ENCODE peak calls at places on chromosomes 7 and 10, in four cellular contexts. One of them, this sample, is unnamed.
A peak's percentile ranks its signal among the peaks of the same experiment; 100 is the strongest.

GRCh38 chr10:101130984-101131961 is at the start of gene TLX1:
- DNase-seq in GM23338: peak; percentile 85
- DNase-seq in PC-3: no peak
- DNase-seq in neural progenitor cell: peak; percentile 82
- DNase-seq in this sample: peak; percentile 30

GRCh38 chr10:13859979-13860619 is 273.3 kb downstream of the PRPF18 start:
- DNase-seq in PC-3: no peak
- DNase-seq in GM23338: no peak
- DNase-seq in neural progenitor cell: no peak
- DNase-seq in this sample: peak; percentile 37

GRCh38 chr10:63554666-63555065 is 33.5 kb downstream of the REEP3 start:
- DNase-seq in neural progenitor cell: no peak
- DNase-seq in GM23338: no peak
- DNase-seq in PC-3: peak; percentile 89
- DNase-seq in this sample: peak; percentile 85

GRCh38 chr10:42640610-42641229 is 2.4 kb upstream of the ZNF33B start:
- DNase-seq in PC-3: peak; percentile 31
- DNase-seq in neural progenitor cell: no peak
- DNase-seq in GM23338: peak; percentile 22
- DNase-seq in this sample: no peak

GRCh38 chr10:77899080-77899477 is 27.5 kb downstream of the DLG5 start:
- DNase-seq in neural progenitor cell: no peak
- DNase-seq in GM23338: no peak
- DNase-seq in PC-3: peak; percentile 99
- DNase-seq in this sample: peak; percentile 88

GRCh38 chr7:70631732-70632131 is 500.2 kb upstream of the GALNT17 start:
- DNase-seq in neural progenitor cell: peak; percentile 43
- DNase-seq in PC-3: no peak
- DNase-seq in GM23338: no peak
- DNase-seq in this sample: no peak

GRCh38 chr10:62047960-62048383 is 146.5 kb downstream of the ARID5B start:
- DNase-seq in GM23338: no peak
- DNase-seq in neural progenitor cell: no peak
- DNase-seq in PC-3: peak; percentile 99
- DNase-seq in this sample: peak; percentile 73

GRCh38 chr7:42624471-42624870 is 287.4 kb downstream of the C7orf25 start:
- DNase-seq in GM23338: no peak
- DNase-seq in neural progenitor cell: no peak
- DNase-seq in PC-3: peak; percentile 43
- DNase-seq in this sample: peak; percentile 47

GRCh38 chr7:140036224-140036651 is 26.5 kb downstream of the PARP12 start:
- DNase-seq in neural progenitor cell: no peak
- DNase-seq in GM23338: no peak
- DNase-seq in PC-3: no peak
- DNase-seq in this sample: no peak

GRCh38 chr7:87129836-87130235 is 22.4 kb upstream of the DMTF1 start:
- DNase-seq in GM23338: no peak
- DNase-seq in PC-3: no peak
- DNase-seq in neural progenitor cell: peak; percentile 7
- DNase-seq in this sample: no peak

GRCh38 chr10:64206409-64206808 is 685.2 kb downstream of the REEP3 start:
- DNase-seq in neural progenitor cell: no peak
- DNase-seq in GM23338: no peak
- DNase-seq in PC-3: no peak
- DNase-seq in this sample: no peak

GRCh38 chr7:22576941-22577927 is 77.2 kb upstream of the STEAP1B start:
- DNase-seq in neural progenitor cell: no peak
- DNase-seq in PC-3: peak; percentile 93
- DNase-seq in GM23338: no peak
- DNase-seq in this sample: peak; percentile 96

GRCh38 chr10:129192344-129193128 is 274.5 kb upstream of the MGMT start:
- DNase-seq in neural progenitor cell: no peak
- DNase-seq in PC-3: no peak
- DNase-seq in GM23338: no peak
- DNase-seq in this sample: peak; percentile 30

GRCh38 chr7:80984619-80985018 is 65.8 kb upstream of the SEMA3C start:
- DNase-seq in GM23338: no peak
- DNase-seq in neural progenitor cell: no peak
- DNase-seq in PC-3: no peak
- DNase-seq in this sample: no peak

GRCh38 chr10:61903991-61904350 is 2.5 kb downstream of the ARID5B start:
- DNase-seq in neural progenitor cell: no peak
- DNase-seq in PC-3: peak; percentile 97
- DNase-seq in GM23338: no peak
- DNase-seq in this sample: peak; percentile 54

GRCh38 chr7:51034531-51035264 is 252.0 kb upstream of the GRB10 start:
- DNase-seq in GM23338: peak; percentile 28
- DNase-seq in neural progenitor cell: peak; percentile 20
- DNase-seq in PC-3: peak; percentile 71
- DNase-seq in this sample: peak; percentile 89

GRCh38 chr10:133332936-133333699 is 3.6 kb downstream of the CALY start:
- DNase-seq in neural progenitor cell: no peak
- DNase-seq in PC-3: no peak
- DNase-seq in GM23338: no peak
- DNase-seq in this sample: no peak

GRCh38 chr7:42858570-42858969 is 53.3 kb downstream of the C7orf25 start:
- DNase-seq in neural progenitor cell: no peak
- DNase-seq in PC-3: peak; percentile 65
- DNase-seq in GM23338: no peak
- DNase-seq in this sample: peak; percentile 63

GRCh38 chr10:47371629-47372485 is 12.2 kb downstream of the ZNF488 start:
- DNase-seq in GM23338: no peak
- DNase-seq in PC-3: no peak
- DNase-seq in neural progenitor cell: no peak
- DNase-seq in this sample: no peak

GRCh38 chr7:155437836-155438235 is 20.1 kb upstream of the EN2 start:
- DNase-seq in GM23338: no peak
- DNase-seq in neural progenitor cell: no peak
- DNase-seq in PC-3: no peak
- DNase-seq in this sample: no peak

GRCh38 chr7:130887182-130888016 is 153.4 kb upstream of the KLF14 start:
- DNase-seq in neural progenitor cell: no peak
- DNase-seq in GM23338: no peak
- DNase-seq in PC-3: peak; percentile 91
- DNase-seq in this sample: peak; percentile 91

GRCh38 chr7:130890176-130891020 is 156.4 kb upstream of the KLF14 start:
- DNase-seq in PC-3: no peak
- DNase-seq in GM23338: no peak
- DNase-seq in neural progenitor cell: no peak
- DNase-seq in this sample: peak; percentile 58

GRCh38 chr7:130886438-130887135 is 152.6 kb upstream of the KLF14 start:
- DNase-seq in PC-3: no peak
- DNase-seq in GM23338: no peak
- DNase-seq in neural progenitor cell: no peak
- DNase-seq in this sample: peak; percentile 44

GRCh38 chr7:130888017-130888371 is 154.0 kb upstream of the KLF14 start:
- DNase-seq in GM23338: no peak
- DNase-seq in neural progenitor cell: no peak
- DNase-seq in PC-3: no peak
- DNase-seq in this sample: peak; percentile 72

DNA sequence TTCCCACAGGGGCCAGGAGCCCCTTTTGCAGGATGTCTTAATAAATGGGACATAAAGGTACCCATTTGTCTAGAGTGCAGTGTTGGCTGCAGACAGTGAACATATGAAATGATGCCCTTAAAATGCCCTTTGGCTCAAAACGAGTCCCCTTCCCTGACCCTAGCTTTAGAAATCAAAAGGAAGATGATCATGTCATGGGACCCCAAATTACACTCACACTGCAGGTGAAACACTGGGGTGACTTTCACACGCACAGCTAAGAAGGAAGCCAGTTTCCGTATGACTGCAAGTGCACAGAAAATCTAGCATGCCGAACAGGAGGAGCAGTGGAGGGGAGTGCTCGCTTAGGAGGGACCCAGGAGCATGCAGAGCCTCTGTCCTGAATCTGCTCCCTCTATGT is 154.5 kb upstream of the KLF14 start:
- DNase-seq in PC-3: no peak
- DNase-seq in neural progenitor cell: no peak
- DNase-seq in GM23338: no peak
- DNase-seq in this sample: no peak
- H3F3A ChIP-seq in PC-3: peaks cover 27% of the 10 kb centered on the region
- H3F3A ChIP-seq in neural progenitor cell: no peaks in the 10 kb centered on the region
- H3F3A ChIP-seq in GM23338: no peaks in the 10 kb centered on the region
- H3F3A ChIP-seq in this sample: peaks cover 93% of the 10 kb centered on the region

GRCh38 chr10:26214004-26214403 is 2.6 kb upstream of the GAD2 start:
- DNase-seq in PC-3: no peak
- DNase-seq in GM23338: peak; percentile 91
- DNase-seq in neural progenitor cell: peak; percentile 86
- DNase-seq in this sample: no peak

GRCh38 chr10:26212511-26212910 is 4.1 kb upstream of the GAD2 start:
- DNase-seq in PC-3: no peak
- DNase-seq in neural progenitor cell: no peak
- DNase-seq in GM23338: no peak
- DNase-seq in this sample: no peak

GRCh38 chr10:26211781-26212444 is 4.7 kb upstream of the GAD2 start:
- DNase-seq in PC-3: no peak
- DNase-seq in GM23338: peak; percentile 72
- DNase-seq in neural progenitor cell: peak; percentile 61
- DNase-seq in this sample: no peak

GRCh38 chr10:26214538-26215461 is 1.8 kb upstream of the GAD2 start:
- DNase-seq in GM23338: peak; percentile 61
- DNase-seq in PC-3: no peak
- DNase-seq in neural progenitor cell: peak; percentile 50
- DNase-seq in this sample: no peak

DNA sequence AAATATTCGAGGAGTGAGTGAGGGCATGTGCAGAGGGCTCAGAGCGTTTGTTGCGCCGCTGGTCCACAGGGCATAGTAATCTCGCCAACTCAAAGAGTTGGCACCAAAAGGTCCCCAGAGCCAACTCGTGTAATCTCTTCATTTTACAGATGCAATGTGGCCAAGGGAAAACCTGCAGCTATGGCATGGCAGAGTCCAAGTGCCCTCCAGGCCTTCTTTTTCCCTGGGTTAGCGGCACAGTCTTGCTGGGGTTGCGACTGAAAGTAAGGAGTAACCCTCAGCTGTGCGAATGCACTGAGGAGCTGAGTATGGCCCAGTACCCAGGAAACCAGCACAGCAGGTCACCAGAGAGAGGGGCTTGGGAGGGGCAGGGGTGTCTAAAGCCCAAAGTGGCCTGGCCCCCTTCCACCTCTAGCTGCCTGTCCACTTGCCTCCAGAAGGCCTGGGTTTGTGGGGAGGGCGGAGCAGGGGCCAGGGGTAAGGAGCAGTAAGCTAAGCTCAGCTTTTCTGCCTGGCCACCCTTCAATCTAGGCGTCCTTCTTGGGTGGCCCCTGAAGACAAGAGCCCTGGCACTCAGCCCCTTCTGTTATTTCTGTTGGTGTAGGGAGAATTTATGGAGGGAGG is 3.3 kb upstream of the GAD2 start:
- DNase-seq in GM23338: peak; percentile 64
- DNase-seq in neural progenitor cell: peak; percentile 82
- DNase-seq in PC-3: no peak
- DNase-seq in this sample: no peak
- TF ChIP-seq EZH2 in GM23338: no peak
- TF ChIP-seq EZH2 in neural progenitor cell: no peak
- TF ChIP-seq EZH2 in PC-3: no peak
- TF ChIP-seq EZH2 in this sample: no peak

GRCh38 chr7:2275101-2275500 is 33.1 kb downstream of the NUDT1 start:
- DNase-seq in GM23338: no peak
- DNase-seq in neural progenitor cell: no peak
- DNase-seq in PC-3: no peak
- DNase-seq in this sample: no peak
- H3F3A ChIP-seq in GM23338: no peaks in the 10 kb centered on the region
- H3F3A ChIP-seq in neural progenitor cell: peaks cover 11% of the 10 kb centered on the region
- H3F3A ChIP-seq in PC-3: no peaks in the 10 kb centered on the region
- H3F3A ChIP-seq in this sample: no peaks in the 10 kb centered on the region

DNA sequence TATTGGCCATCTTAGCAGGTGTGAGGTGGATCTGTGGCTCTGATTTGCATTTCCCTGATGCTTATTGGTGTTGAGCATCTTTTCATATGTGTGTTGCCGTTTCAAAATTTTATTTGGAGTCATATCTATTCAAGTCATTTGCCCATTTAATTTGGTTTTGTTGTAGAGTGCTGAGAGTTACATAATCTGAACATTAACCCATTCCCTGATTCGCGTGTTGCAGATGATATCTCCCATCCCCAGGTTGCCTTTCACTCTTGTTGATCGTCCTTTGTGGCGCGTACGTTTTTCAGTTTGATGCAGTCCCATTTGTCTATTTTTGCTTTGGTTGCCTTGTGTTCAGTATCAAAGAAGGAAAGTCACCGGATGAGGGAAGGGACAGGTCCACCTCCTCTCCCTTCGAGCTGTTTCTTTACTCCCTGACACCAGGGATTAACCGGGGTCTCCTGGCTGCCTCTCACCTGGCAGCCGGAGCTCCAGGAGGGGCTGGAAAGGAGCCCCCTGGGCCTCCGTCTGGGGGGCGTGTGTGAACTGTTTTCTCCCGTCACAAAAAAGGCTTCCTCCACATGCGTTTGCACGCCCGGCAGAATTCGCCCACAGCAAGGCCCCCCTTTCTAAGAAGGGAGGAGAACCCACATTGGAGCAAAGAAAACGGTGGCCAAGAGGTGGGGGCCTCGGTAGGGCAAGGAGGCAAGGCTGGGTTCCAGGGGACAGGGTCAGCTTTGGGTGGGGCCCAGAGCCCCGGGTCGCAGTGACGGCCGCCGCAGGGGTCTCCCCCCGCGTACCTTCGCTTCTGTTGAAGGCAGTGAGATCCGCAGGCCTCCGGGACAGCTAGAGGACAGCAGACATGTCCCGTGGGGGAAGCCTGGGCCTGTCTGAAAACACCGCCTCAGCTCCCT is 8.3 kb downstream of the MNX1 start:
- DNase-seq in GM23338: peak; percentile 42
- DNase-seq in PC-3: no peak
- DNase-seq in neural progenitor cell: peak; percentile 33
- DNase-seq in this sample: no peak
- TF ChIP-seq EZH2 in GM23338: peak; percentile 78
- TF ChIP-seq EZH2 in PC-3: no peak
- TF ChIP-seq EZH2 in neural progenitor cell: peak; percentile 76
- TF ChIP-seq EZH2 in this sample: peak; percentile 31

This sample was measured in GM23248.